ENCODE peak calls at places on chromosomes 2 and 18, in eight cellular contexts. One of them, this sample, is unnamed.

GRCh38 chr2:9984861-9985480 is 33.5 kb downstream of the GRHL1 start:
- DNase-seq in lower lobe of right lung: no peak
- DNase-seq in iPS DF 6.9: no peak
- DNase-seq in GM12878: no peak
- DNase-seq in HCT116: no peak
- DNase-seq in OCI-LY7: no peak
- DNase-seq in cardiac muscle cell: no peak
- DNase-seq in neuronal stem cell: no peak
- DNase-seq in this sample: no peak

GRCh38 chr2:60819155-60819862 is 62.1 kb upstream of the REL start:
- DNase-seq in neuronal stem cell: no peak
- DNase-seq in lower lobe of right lung: no peak
- DNase-seq in GM12878: no peak
- DNase-seq in HCT116: no peak
- DNase-seq in cardiac muscle cell: no peak
- DNase-seq in OCI-LY7: no peak
- DNase-seq in iPS DF 6.9: no peak
- DNase-seq in this sample: no peak

GRCh38 chr2:33212151-33212550 is 264.3 kb upstream of the RASGRP3 start:
- DNase-seq in HCT116: no peak
- DNase-seq in cardiac muscle cell: peak
- DNase-seq in GM12878: no peak
- DNase-seq in OCI-LY7: no peak
- DNase-seq in iPS DF 6.9: no peak
- DNase-seq in neuronal stem cell: no peak
- DNase-seq in lower lobe of right lung: no peak
- DNase-seq in this sample: no peak

GRCh38 chr2:185145316-185146121 is 547.2 kb downstream of the ZNF804A start:
- DNase-seq in HCT116: no peak
- DNase-seq in lower lobe of right lung: peak
- DNase-seq in OCI-LY7: no peak
- DNase-seq in GM12878: no peak
- DNase-seq in cardiac muscle cell: no peak
- DNase-seq in iPS DF 6.9: no peak
- DNase-seq in neuronal stem cell: no peak
- DNase-seq in this sample: no peak

GRCh38 chr18:46182633-46183401 is 78.6 kb downstream of the HAUS1 start:
- DNase-seq in neuronal stem cell: no peak
- DNase-seq in iPS DF 6.9: no peak
- DNase-seq in GM12878: no peak
- DNase-seq in lower lobe of right lung: no peak
- DNase-seq in HCT116: no peak
- DNase-seq in OCI-LY7: no peak
- DNase-seq in cardiac muscle cell: peak
- DNase-seq in this sample: no peak

GRCh38 chr2:177460973-177461585 is 68.5 kb downstream of the AGPS start:
- DNase-seq in GM12878: no peak
- DNase-seq in OCI-LY7: no peak
- DNase-seq in cardiac muscle cell: no peak
- DNase-seq in HCT116: no peak
- DNase-seq in iPS DF 6.9: no peak
- DNase-seq in neuronal stem cell: no peak
- DNase-seq in lower lobe of right lung: no peak
- DNase-seq in this sample: no peak

GRCh38 chr2:219461061-219461514 is 26.4 kb downstream of the SPEG start:
- DNase-seq in HCT116: no peak
- DNase-seq in cardiac muscle cell: peak
- DNase-seq in lower lobe of right lung: no peak
- DNase-seq in OCI-LY7: peak
- DNase-seq in GM12878: no peak
- DNase-seq in iPS DF 6.9: no peak
- DNase-seq in neuronal stem cell: no peak
- DNase-seq in this sample: peak

GRCh38 chr18:46097853-46098615 is at the start of gene ATP5F1A:
- DNase-seq in lower lobe of right lung: peak
- DNase-seq in neuronal stem cell: peak
- DNase-seq in HCT116: peak
- DNase-seq in OCI-LY7: peak
- DNase-seq in iPS DF 6.9: no peak
- DNase-seq in GM12878: peak
- DNase-seq in cardiac muscle cell: peak
- DNase-seq in this sample: peak

GRCh38 chr2:47043142-47043890 is 111.8 kb downstream of the STPG4 start:
- DNase-seq in neuronal stem cell: no peak
- DNase-seq in GM12878: no peak
- DNase-seq in HCT116: peak
- DNase-seq in OCI-LY7: no peak
- DNase-seq in iPS DF 6.9: no peak
- DNase-seq in cardiac muscle cell: peak
- DNase-seq in lower lobe of right lung: no peak
- DNase-seq in this sample: no peak

GRCh38 chr2:45457211-45457945 is 153.7 kb downstream of the SRBD1 start:
- DNase-seq in HCT116: no peak
- DNase-seq in neuronal stem cell: no peak
- DNase-seq in lower lobe of right lung: no peak
- DNase-seq in iPS DF 6.9: no peak
- DNase-seq in cardiac muscle cell: no peak
- DNase-seq in OCI-LY7: peak
- DNase-seq in GM12878: no peak
- DNase-seq in this sample: no peak

GRCh38 chr2:20404950-20405349 is 41.9 kb upstream of the RHOB start:
- DNase-seq in OCI-LY7: no peak
- DNase-seq in cardiac muscle cell: no peak
- DNase-seq in neuronal stem cell: no peak
- DNase-seq in GM12878: no peak
- DNase-seq in lower lobe of right lung: no peak
- DNase-seq in iPS DF 6.9: no peak
- DNase-seq in HCT116: no peak
- DNase-seq in this sample: no peak

DNA sequence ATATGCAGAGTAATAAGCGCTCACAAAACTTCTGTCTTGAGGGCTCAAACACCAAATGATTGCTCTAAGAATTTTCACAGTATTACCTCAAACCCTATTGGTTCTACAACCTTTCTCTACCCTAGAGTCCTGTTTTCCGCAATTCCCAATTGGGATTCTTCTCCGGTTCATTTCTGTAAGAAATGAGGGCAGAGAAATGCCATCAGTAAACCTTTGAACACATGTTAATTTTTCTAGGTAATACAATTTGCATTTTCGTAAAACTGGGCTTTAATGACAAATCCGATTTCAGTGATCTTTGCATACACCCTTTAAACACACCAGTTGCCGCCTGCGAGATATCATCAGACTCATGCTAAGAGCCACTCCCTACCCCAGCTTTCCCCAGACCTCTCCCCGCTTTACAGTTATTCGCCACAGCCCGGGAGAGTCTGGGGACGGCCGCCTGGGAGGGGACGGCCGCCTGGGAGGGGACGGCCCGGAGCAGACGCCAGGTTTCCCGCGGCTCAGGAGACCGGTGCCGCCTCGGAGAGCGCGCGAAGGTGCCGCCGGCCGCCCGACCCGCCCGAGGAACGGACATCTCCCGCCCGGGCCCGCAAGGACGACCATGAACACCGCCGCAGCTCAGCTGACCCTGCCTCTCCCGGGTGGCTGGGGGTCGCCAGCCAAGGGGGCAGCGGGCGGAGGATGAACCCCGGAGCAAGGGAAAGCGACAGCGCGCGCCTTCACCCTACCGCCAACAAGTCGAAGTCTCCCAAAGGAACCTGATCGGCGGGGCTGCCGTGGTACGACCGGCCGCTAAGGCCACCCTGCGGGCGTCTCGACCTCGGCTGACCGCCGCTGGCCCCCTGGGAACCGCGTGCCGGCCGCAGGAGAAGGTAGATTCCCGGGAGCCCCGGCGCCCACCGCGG is 463 bp downstream of the SMC6 start:
- DNase-seq in neuronal stem cell: no peak
- DNase-seq in GM12878: no peak
- DNase-seq in OCI-LY7: peak
- DNase-seq in cardiac muscle cell: peak
- DNase-seq in iPS DF 6.9: no peak
- DNase-seq in HCT116: no peak
- DNase-seq in lower lobe of right lung: peak
- DNase-seq in this sample: peak
- H3K27ac ChIP-seq in neuronal stem cell: peak
- H3K27ac ChIP-seq in GM12878: peak
- H3K27ac ChIP-seq in OCI-LY7: peak
- H3K27ac ChIP-seq in cardiac muscle cell: peak
- H3K27ac ChIP-seq in iPS DF 6.9: no peak
- H3K27ac ChIP-seq in HCT116: peak
- H3K27ac ChIP-seq in lower lobe of right lung: peak
- H3K27ac ChIP-seq in this sample: peak

DNA sequence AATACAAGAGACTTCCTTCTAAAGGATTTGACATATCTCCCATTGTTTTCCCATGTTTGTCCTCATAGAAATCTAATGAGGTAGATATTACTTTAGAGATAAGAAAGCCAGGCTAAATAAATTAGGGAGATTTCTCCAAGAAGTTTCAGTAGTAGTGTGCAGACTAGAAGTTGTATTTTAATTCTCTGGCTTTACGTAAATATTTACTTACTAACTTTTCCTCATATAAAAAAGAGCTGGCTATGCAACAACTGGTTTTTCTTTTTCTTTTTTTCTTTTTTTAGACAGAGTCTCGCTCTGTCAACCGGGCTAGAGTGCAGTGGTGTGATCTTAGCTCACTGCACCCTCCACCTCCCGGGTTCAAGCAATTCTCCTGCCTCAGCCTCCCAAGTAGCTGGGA is 60.6 kb upstream of the ACYP2 start:
- DNase-seq in cardiac muscle cell: no peak
- DNase-seq in lower lobe of right lung: no peak
- DNase-seq in neuronal stem cell: no peak
- DNase-seq in HCT116: no peak
- DNase-seq in OCI-LY7: no peak
- DNase-seq in iPS DF 6.9: no peak
- DNase-seq in GM12878: no peak
- DNase-seq in this sample: no peak
- H3K4me3 ChIP-seq in cardiac muscle cell: no peak
- H3K4me3 ChIP-seq in lower lobe of right lung: no peak
- H3K4me3 ChIP-seq in neuronal stem cell: no peak
- H3K4me3 ChIP-seq in HCT116: no peak
- H3K4me3 ChIP-seq in OCI-LY7: no peak
- H3K4me3 ChIP-seq in iPS DF 6.9: no peak
- H3K4me3 ChIP-seq in GM12878: peak
- H3K4me3 ChIP-seq in this sample: no peak

DNA sequence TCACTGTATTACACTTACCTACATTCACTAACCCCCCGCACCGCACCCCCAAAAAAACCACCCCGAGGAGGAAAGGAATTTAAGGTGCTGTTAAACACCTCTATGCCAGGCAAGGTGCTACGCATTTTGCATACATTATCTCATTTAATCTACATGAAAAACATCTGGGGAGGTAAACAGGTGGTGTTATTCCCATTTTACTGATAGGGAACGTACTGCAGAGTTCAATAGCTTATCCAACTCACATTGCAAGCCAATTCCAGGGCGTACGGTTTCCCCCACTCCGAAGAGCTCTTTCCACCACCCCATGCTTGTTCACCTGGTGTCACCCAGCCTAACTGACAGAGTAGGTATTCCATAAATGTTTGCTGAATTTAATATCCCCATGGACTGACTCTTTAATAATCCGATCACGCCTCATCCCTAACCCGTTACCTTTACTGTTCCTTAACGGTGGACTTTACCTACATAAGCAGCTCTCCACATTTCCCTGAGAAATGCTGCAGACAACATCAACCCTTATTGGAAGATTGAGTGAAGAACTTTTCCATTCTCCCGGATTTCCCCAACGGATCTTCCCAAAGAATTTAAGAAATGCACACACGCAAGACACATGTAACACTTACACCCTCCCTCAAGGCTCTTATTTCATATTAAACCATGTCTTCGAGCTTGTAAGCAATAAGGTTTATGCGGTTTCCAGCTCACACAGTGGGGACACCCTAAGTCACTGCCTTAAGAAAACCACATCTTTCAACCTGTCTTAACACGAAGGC is 1.2 kb downstream of the RAPH1 start:
- DNase-seq in GM12878: no peak
- DNase-seq in HCT116: no peak
- DNase-seq in OCI-LY7: peak
- DNase-seq in lower lobe of right lung: no peak
- DNase-seq in cardiac muscle cell: peak
- DNase-seq in iPS DF 6.9: no peak
- DNase-seq in neuronal stem cell: peak
- DNase-seq in this sample: no peak
- H3K27ac ChIP-seq in GM12878: no peak
- H3K27ac ChIP-seq in HCT116: peak
- H3K27ac ChIP-seq in OCI-LY7: no peak
- H3K27ac ChIP-seq in lower lobe of right lung: peak
- H3K27ac ChIP-seq in cardiac muscle cell: no peak
- H3K27ac ChIP-seq in iPS DF 6.9: no peak
- H3K27ac ChIP-seq in neuronal stem cell: no peak
- H3K27ac ChIP-seq in this sample: peak

GRCh38 chr2:42171396-42171971 is 2.3 kb downstream of the EML4 start:
- DNase-seq in neuronal stem cell: no peak
- DNase-seq in GM12878: no peak
- DNase-seq in OCI-LY7: peak
- DNase-seq in cardiac muscle cell: no peak
- DNase-seq in iPS DF 6.9: no peak
- DNase-seq in HCT116: no peak
- DNase-seq in lower lobe of right lung: no peak
- DNase-seq in this sample: no peak
- H3K4me3 ChIP-seq in neuronal stem cell: peak
- H3K4me3 ChIP-seq in GM12878: peak
- H3K4me3 ChIP-seq in OCI-LY7: peak
- H3K4me3 ChIP-seq in cardiac muscle cell: peak
- H3K4me3 ChIP-seq in iPS DF 6.9: no peak
- H3K4me3 ChIP-seq in HCT116: no peak
- H3K4me3 ChIP-seq in lower lobe of right lung: peak
- H3K4me3 ChIP-seq in this sample: peak